ENCODE peak calls at places on chromosomes 1 and 21, in eight cellular contexts. One of them, this sample, is unnamed.

GRCh38 chr1:53369034-53369750 is 41.3 kb upstream of the LRP8 start:
- DNase-seq in C1 segment of cervical spinal cord: no peak
- DNase-seq in amygdala: no peak
- DNase-seq in stimulated activated naive CD4-positive, alpha-beta T cell: no peak
- DNase-seq in stimulated activated CD4-positive, alpha-beta T cell treated with anti-CD3 and anti-CD28 coated beads, Interleukin-2, amount 100 ng/mL, for 48 hours: no peak
- DNase-seq in RCC 7860: no peak
- DNase-seq in GM04504: no peak
- DNase-seq in activated naive CD4-positive, alpha-beta T cell: no peak
- DNase-seq in this sample: peak

GRCh38 chr1:41714613-41715389 is 203.9 kb downstream of the HIVEP3 start:
- DNase-seq in RCC 7860: no peak
- DNase-seq in GM04504: no peak
- DNase-seq in stimulated activated naive CD4-positive, alpha-beta T cell: no peak
- DNase-seq in amygdala: no peak
- DNase-seq in activated naive CD4-positive, alpha-beta T cell: no peak
- DNase-seq in C1 segment of cervical spinal cord: no peak
- DNase-seq in stimulated activated CD4-positive, alpha-beta T cell treated with anti-CD3 and anti-CD28 coated beads, Interleukin-2, amount 100 ng/mL, for 48 hours: no peak
- DNase-seq in this sample: no peak

GRCh38 chr1:94650301-94650700 is 108.7 kb upstream of the F3 start:
- DNase-seq in amygdala: no peak
- DNase-seq in stimulated activated CD4-positive, alpha-beta T cell treated with anti-CD3 and anti-CD28 coated beads, Interleukin-2, amount 100 ng/mL, for 48 hours: no peak
- DNase-seq in C1 segment of cervical spinal cord: no peak
- DNase-seq in RCC 7860: no peak
- DNase-seq in GM04504: no peak
- DNase-seq in activated naive CD4-positive, alpha-beta T cell: no peak
- DNase-seq in stimulated activated naive CD4-positive, alpha-beta T cell: no peak
- DNase-seq in this sample: no peak

GRCh38 chr21:45617021-45617930 is 26.2 kb upstream of the PCBP3 start:
- DNase-seq in stimulated activated naive CD4-positive, alpha-beta T cell: no peak
- DNase-seq in amygdala: no peak
- DNase-seq in activated naive CD4-positive, alpha-beta T cell: no peak
- DNase-seq in C1 segment of cervical spinal cord: no peak
- DNase-seq in stimulated activated CD4-positive, alpha-beta T cell treated with anti-CD3 and anti-CD28 coated beads, Interleukin-2, amount 100 ng/mL, for 48 hours: no peak
- DNase-seq in RCC 7860: no peak
- DNase-seq in GM04504: no peak
- DNase-seq in this sample: no peak

GRCh38 chr1:154431586-154432373 is 26.6 kb downstream of the IL6R start:
- DNase-seq in C1 segment of cervical spinal cord: no peak
- DNase-seq in stimulated activated naive CD4-positive, alpha-beta T cell: no peak
- DNase-seq in activated naive CD4-positive, alpha-beta T cell: no peak
- DNase-seq in GM04504: peak
- DNase-seq in amygdala: no peak
- DNase-seq in stimulated activated CD4-positive, alpha-beta T cell treated with anti-CD3 and anti-CD28 coated beads, Interleukin-2, amount 100 ng/mL, for 48 hours: peak
- DNase-seq in RCC 7860: peak
- DNase-seq in this sample: no peak

GRCh38 chr1:246197076-246197475 is 310.0 kb downstream of the SMYD3 start:
- DNase-seq in RCC 7860: no peak
- DNase-seq in C1 segment of cervical spinal cord: no peak
- DNase-seq in activated naive CD4-positive, alpha-beta T cell: no peak
- DNase-seq in GM04504: no peak
- DNase-seq in stimulated activated CD4-positive, alpha-beta T cell treated with anti-CD3 and anti-CD28 coated beads, Interleukin-2, amount 100 ng/mL, for 48 hours: no peak
- DNase-seq in amygdala: no peak
- DNase-seq in stimulated activated naive CD4-positive, alpha-beta T cell: no peak
- DNase-seq in this sample: no peak

GRCh38 chr1:58896211-58897183 is 112.7 kb upstream of the JUN start:
- DNase-seq in stimulated activated naive CD4-positive, alpha-beta T cell: no peak
- DNase-seq in GM04504: no peak
- DNase-seq in activated naive CD4-positive, alpha-beta T cell: no peak
- DNase-seq in amygdala: no peak
- DNase-seq in C1 segment of cervical spinal cord: no peak
- DNase-seq in RCC 7860: no peak
- DNase-seq in stimulated activated CD4-positive, alpha-beta T cell treated with anti-CD3 and anti-CD28 coated beads, Interleukin-2, amount 100 ng/mL, for 48 hours: no peak
- DNase-seq in this sample: no peak

GRCh38 chr1:24927473-24927872 is 2.6 kb downstream of the RUNX3 start:
- DNase-seq in C1 segment of cervical spinal cord: no peak
- DNase-seq in stimulated activated naive CD4-positive, alpha-beta T cell: no peak
- DNase-seq in activated naive CD4-positive, alpha-beta T cell: no peak
- DNase-seq in GM04504: no peak
- DNase-seq in stimulated activated CD4-positive, alpha-beta T cell treated with anti-CD3 and anti-CD28 coated beads, Interleukin-2, amount 100 ng/mL, for 48 hours: no peak
- DNase-seq in amygdala: no peak
- DNase-seq in RCC 7860: no peak
- DNase-seq in this sample: no peak

GRCh38 chr1:204859885-204860284 is 10.8 kb upstream of the NFASC start:
- DNase-seq in GM04504: no peak
- DNase-seq in activated naive CD4-positive, alpha-beta T cell: no peak
- DNase-seq in stimulated activated CD4-positive, alpha-beta T cell treated with anti-CD3 and anti-CD28 coated beads, Interleukin-2, amount 100 ng/mL, for 48 hours: no peak
- DNase-seq in C1 segment of cervical spinal cord: no peak
- DNase-seq in amygdala: no peak
- DNase-seq in RCC 7860: no peak
- DNase-seq in stimulated activated naive CD4-positive, alpha-beta T cell: no peak
- DNase-seq in this sample: no peak

GRCh38 chr1:197773856-197774255 is 1.4 kb downstream of the DENND1B start:
- DNase-seq in activated naive CD4-positive, alpha-beta T cell: no peak
- DNase-seq in stimulated activated naive CD4-positive, alpha-beta T cell: no peak
- DNase-seq in C1 segment of cervical spinal cord: no peak
- DNase-seq in stimulated activated CD4-positive, alpha-beta T cell treated with anti-CD3 and anti-CD28 coated beads, Interleukin-2, amount 100 ng/mL, for 48 hours: no peak
- DNase-seq in GM04504: no peak
- DNase-seq in amygdala: no peak
- DNase-seq in RCC 7860: no peak
- DNase-seq in this sample: no peak

GRCh38 chr1:1231400-1232223 is at the start of gene SDF4:
- DNase-seq in C1 segment of cervical spinal cord: peak
- DNase-seq in RCC 7860: peak
- DNase-seq in GM04504: peak
- DNase-seq in amygdala: peak
- DNase-seq in stimulated activated CD4-positive, alpha-beta T cell treated with anti-CD3 and anti-CD28 coated beads, Interleukin-2, amount 100 ng/mL, for 48 hours: peak
- DNase-seq in stimulated activated naive CD4-positive, alpha-beta T cell: peak
- DNase-seq in activated naive CD4-positive, alpha-beta T cell: peak
- DNase-seq in this sample: peak

GRCh38 chr1:202578001-202578500 is 132.2 kb downstream of the SYT2 start:
- DNase-seq in C1 segment of cervical spinal cord: no peak
- DNase-seq in GM04504: peak
- DNase-seq in stimulated activated naive CD4-positive, alpha-beta T cell: no peak
- DNase-seq in amygdala: no peak
- DNase-seq in RCC 7860: no peak
- DNase-seq in stimulated activated CD4-positive, alpha-beta T cell treated with anti-CD3 and anti-CD28 coated beads, Interleukin-2, amount 100 ng/mL, for 48 hours: no peak
- DNase-seq in activated naive CD4-positive, alpha-beta T cell: no peak
- DNase-seq in this sample: no peak

GRCh38 chr1:102970496-102971078 is 137.7 kb downstream of the COL11A1 start:
- DNase-seq in GM04504: peak
- DNase-seq in stimulated activated naive CD4-positive, alpha-beta T cell: no peak
- DNase-seq in RCC 7860: peak
- DNase-seq in amygdala: no peak
- DNase-seq in activated naive CD4-positive, alpha-beta T cell: no peak
- DNase-seq in stimulated activated CD4-positive, alpha-beta T cell treated with anti-CD3 and anti-CD28 coated beads, Interleukin-2, amount 100 ng/mL, for 48 hours: peak
- DNase-seq in C1 segment of cervical spinal cord: no peak
- DNase-seq in this sample: no peak

This sample was measured in breast epithelium.